ENCODE peak calls at places on chromosome 3, in eight cellular contexts. One of them, this sample, is unnamed.

GRCh38 chr3:132038198-132038825 is 3.5 kb upstream of the CPNE4 start:
- DNase-seq in MCF 10A: peak
- DNase-seq in heart left ventricle: no peak
- DNase-seq in AG09309: no peak
- DNase-seq in nephron progenitor cell: no peak
- DNase-seq in WERI-Rb-1: no peak
- DNase-seq in epithelial cell of esophagus: peak
- DNase-seq in left ventricle myocardium inferior: no peak
- DNase-seq in this sample: no peak

GRCh38 chr3:159458010-159458409 is 530.6 kb upstream of the IL12A start:
- DNase-seq in MCF 10A: peak
- DNase-seq in heart left ventricle: no peak
- DNase-seq in AG09309: peak
- DNase-seq in nephron progenitor cell: no peak
- DNase-seq in WERI-Rb-1: no peak
- DNase-seq in epithelial cell of esophagus: peak
- DNase-seq in left ventricle myocardium inferior: no peak
- DNase-seq in this sample: peak

GRCh38 chr3:20056727-20057611 is 16.7 kb downstream of the KAT2B start:
- DNase-seq in MCF 10A: peak
- DNase-seq in heart left ventricle: no peak
- DNase-seq in AG09309: no peak
- DNase-seq in nephron progenitor cell: no peak
- DNase-seq in WERI-Rb-1: no peak
- DNase-seq in epithelial cell of esophagus: peak
- DNase-seq in left ventricle myocardium inferior: no peak
- DNase-seq in this sample: no peak

GRCh38 chr3:169365993-169366915 is 297.3 kb downstream of the MECOM start:
- DNase-seq in MCF 10A: peak
- DNase-seq in heart left ventricle: no peak
- DNase-seq in AG09309: no peak
- DNase-seq in nephron progenitor cell: no peak
- DNase-seq in WERI-Rb-1: no peak
- DNase-seq in epithelial cell of esophagus: peak
- DNase-seq in left ventricle myocardium inferior: no peak
- DNase-seq in this sample: no peak

GRCh38 chr3:157460253-157460652 is 23.6 kb downstream of the PTX3 start:
- DNase-seq in MCF 10A: no peak
- DNase-seq in heart left ventricle: no peak
- DNase-seq in AG09309: no peak
- DNase-seq in nephron progenitor cell: no peak
- DNase-seq in WERI-Rb-1: no peak
- DNase-seq in epithelial cell of esophagus: no peak
- DNase-seq in left ventricle myocardium inferior: no peak
- DNase-seq in this sample: no peak

GRCh38 chr3:52270252-52270754 is 8.1 kb downstream of the WDR82 start:
- DNase-seq in MCF 10A: no peak
- DNase-seq in heart left ventricle: no peak
- DNase-seq in AG09309: no peak
- DNase-seq in nephron progenitor cell: no peak
- DNase-seq in WERI-Rb-1: no peak
- DNase-seq in epithelial cell of esophagus: no peak
- DNase-seq in left ventricle myocardium inferior: no peak
- DNase-seq in this sample: no peak

GRCh38 chr3:188546835-188547670 is 393.1 kb downstream of the LPP start:
- DNase-seq in MCF 10A: peak
- DNase-seq in heart left ventricle: no peak
- DNase-seq in AG09309: no peak
- DNase-seq in nephron progenitor cell: no peak
- DNase-seq in WERI-Rb-1: no peak
- DNase-seq in epithelial cell of esophagus: peak
- DNase-seq in left ventricle myocardium inferior: no peak
- DNase-seq in this sample: no peak

GRCh38 chr3:197746214-197746613 is 3.5 kb upstream of the FYTTD1 start:
- DNase-seq in MCF 10A: no peak
- DNase-seq in heart left ventricle: no peak
- DNase-seq in AG09309: no peak
- DNase-seq in nephron progenitor cell: no peak
- DNase-seq in WERI-Rb-1: no peak
- DNase-seq in epithelial cell of esophagus: no peak
- DNase-seq in left ventricle myocardium inferior: no peak
- DNase-seq in this sample: no peak

GRCh38 chr3:129599607-129600006 is 6.9 kb downstream of the PLXND1 start:
- DNase-seq in MCF 10A: no peak
- DNase-seq in heart left ventricle: peak
- DNase-seq in AG09309: no peak
- DNase-seq in nephron progenitor cell: no peak
- DNase-seq in WERI-Rb-1: no peak
- DNase-seq in epithelial cell of esophagus: no peak
- DNase-seq in left ventricle myocardium inferior: peak
- DNase-seq in this sample: no peak

GRCh38 chr3:197256836-197257444 is 41.5 kb downstream of the DLG1 start:
- DNase-seq in MCF 10A: peak
- DNase-seq in heart left ventricle: no peak
- DNase-seq in AG09309: peak
- DNase-seq in nephron progenitor cell: peak
- DNase-seq in WERI-Rb-1: no peak
- DNase-seq in epithelial cell of esophagus: peak
- DNase-seq in left ventricle myocardium inferior: no peak
- DNase-seq in this sample: peak

GRCh38 chr3:187360523-187361060 is 7.6 kb upstream of the RTP4 start:
- DNase-seq in MCF 10A: no peak
- DNase-seq in heart left ventricle: no peak
- DNase-seq in AG09309: no peak
- DNase-seq in nephron progenitor cell: no peak
- DNase-seq in WERI-Rb-1: no peak
- DNase-seq in epithelial cell of esophagus: no peak
- DNase-seq in left ventricle myocardium inferior: no peak
- DNase-seq in this sample: no peak

GRCh38 chr3:71784914-71785593 is at the start of gene PROK2:
- DNase-seq in MCF 10A: no peak
- DNase-seq in heart left ventricle: no peak
- DNase-seq in AG09309: no peak
- DNase-seq in nephron progenitor cell: peak
- DNase-seq in WERI-Rb-1: peak
- DNase-seq in epithelial cell of esophagus: no peak
- DNase-seq in left ventricle myocardium inferior: no peak
- DNase-seq in this sample: no peak

GRCh38 chr3:49868951-49869454 is 703 bp downstream of the CAMKV start:
- DNase-seq in MCF 10A: no peak
- DNase-seq in heart left ventricle: no peak
- DNase-seq in AG09309: no peak
- DNase-seq in nephron progenitor cell: peak
- DNase-seq in WERI-Rb-1: peak
- DNase-seq in epithelial cell of esophagus: no peak
- DNase-seq in left ventricle myocardium inferior: no peak
- DNase-seq in this sample: no peak

GRCh38 chr3:178802993-178803693 is 266.9 kb downstream of the KCNMB2 start:
- DNase-seq in MCF 10A: peak
- DNase-seq in heart left ventricle: no peak
- DNase-seq in AG09309: no peak
- DNase-seq in nephron progenitor cell: no peak
- DNase-seq in WERI-Rb-1: no peak
- DNase-seq in epithelial cell of esophagus: no peak
- DNase-seq in left ventricle myocardium inferior: no peak
- DNase-seq in this sample: no peak

GRCh38 chr3:136078421-136079364 is 113.2 kb downstream of the PPP2R3A start:
- DNase-seq in MCF 10A: peak
- DNase-seq in heart left ventricle: no peak
- DNase-seq in AG09309: no peak
- DNase-seq in nephron progenitor cell: no peak
- DNase-seq in WERI-Rb-1: no peak
- DNase-seq in epithelial cell of esophagus: peak
- DNase-seq in left ventricle myocardium inferior: no peak
- DNase-seq in this sample: no peak

GRCh38 chr3:21506061-21506460 is 244.9 kb downstream of the ZNF385D start:
- DNase-seq in MCF 10A: no peak
- DNase-seq in heart left ventricle: no peak
- DNase-seq in AG09309: no peak
- DNase-seq in nephron progenitor cell: no peak
- DNase-seq in WERI-Rb-1: no peak
- DNase-seq in epithelial cell of esophagus: no peak
- DNase-seq in left ventricle myocardium inferior: no peak
- DNase-seq in this sample: no peak

GRCh38 chr3:183295211-183295610 is 42.2 kb downstream of the B3GNT5 start:
- DNase-seq in MCF 10A: peak
- DNase-seq in heart left ventricle: peak
- DNase-seq in AG09309: peak
- DNase-seq in nephron progenitor cell: no peak
- DNase-seq in WERI-Rb-1: no peak
- DNase-seq in epithelial cell of esophagus: peak
- DNase-seq in left ventricle myocardium inferior: no peak
- DNase-seq in this sample: peak

GRCh38 chr3:60414047-60414446 is 837.2 kb downstream of the FHIT start:
- DNase-seq in MCF 10A: no peak
- DNase-seq in heart left ventricle: no peak
- DNase-seq in AG09309: no peak
- DNase-seq in nephron progenitor cell: no peak
- DNase-seq in WERI-Rb-1: no peak
- DNase-seq in epithelial cell of esophagus: peak
- DNase-seq in left ventricle myocardium inferior: no peak
- DNase-seq in this sample: no peak

GRCh38 chr3:186107148-186108105 is 1.5 kb downstream of the ETV5 start:
- DNase-seq in MCF 10A: peak
- DNase-seq in heart left ventricle: peak
- DNase-seq in AG09309: no peak
- DNase-seq in nephron progenitor cell: peak
- DNase-seq in WERI-Rb-1: peak
- DNase-seq in epithelial cell of esophagus: peak
- DNase-seq in left ventricle myocardium inferior: peak
- DNase-seq in this sample: no peak

GRCh38 chr3:194138098-194138474 is 2.1 kb downstream of the HES1 start:
- DNase-seq in MCF 10A: peak
- DNase-seq in heart left ventricle: no peak
- DNase-seq in AG09309: no peak
- DNase-seq in nephron progenitor cell: no peak
- DNase-seq in WERI-Rb-1: no peak
- DNase-seq in epithelial cell of esophagus: peak
- DNase-seq in left ventricle myocardium inferior: no peak
- DNase-seq in this sample: no peak
- TF ChIP-seq CTCF in MCF 10A: no peak
- TF ChIP-seq CTCF in heart left ventricle: no peak
- TF ChIP-seq CTCF in AG09309: no peak
- TF ChIP-seq CTCF in nephron progenitor cell: no peak
- TF ChIP-seq CTCF in WERI-Rb-1: no peak
- TF ChIP-seq CTCF in epithelial cell of esophagus: no peak
- TF ChIP-seq CTCF in left ventricle myocardium inferior: no peak
- TF ChIP-seq CTCF in this sample: no peak

DNA sequence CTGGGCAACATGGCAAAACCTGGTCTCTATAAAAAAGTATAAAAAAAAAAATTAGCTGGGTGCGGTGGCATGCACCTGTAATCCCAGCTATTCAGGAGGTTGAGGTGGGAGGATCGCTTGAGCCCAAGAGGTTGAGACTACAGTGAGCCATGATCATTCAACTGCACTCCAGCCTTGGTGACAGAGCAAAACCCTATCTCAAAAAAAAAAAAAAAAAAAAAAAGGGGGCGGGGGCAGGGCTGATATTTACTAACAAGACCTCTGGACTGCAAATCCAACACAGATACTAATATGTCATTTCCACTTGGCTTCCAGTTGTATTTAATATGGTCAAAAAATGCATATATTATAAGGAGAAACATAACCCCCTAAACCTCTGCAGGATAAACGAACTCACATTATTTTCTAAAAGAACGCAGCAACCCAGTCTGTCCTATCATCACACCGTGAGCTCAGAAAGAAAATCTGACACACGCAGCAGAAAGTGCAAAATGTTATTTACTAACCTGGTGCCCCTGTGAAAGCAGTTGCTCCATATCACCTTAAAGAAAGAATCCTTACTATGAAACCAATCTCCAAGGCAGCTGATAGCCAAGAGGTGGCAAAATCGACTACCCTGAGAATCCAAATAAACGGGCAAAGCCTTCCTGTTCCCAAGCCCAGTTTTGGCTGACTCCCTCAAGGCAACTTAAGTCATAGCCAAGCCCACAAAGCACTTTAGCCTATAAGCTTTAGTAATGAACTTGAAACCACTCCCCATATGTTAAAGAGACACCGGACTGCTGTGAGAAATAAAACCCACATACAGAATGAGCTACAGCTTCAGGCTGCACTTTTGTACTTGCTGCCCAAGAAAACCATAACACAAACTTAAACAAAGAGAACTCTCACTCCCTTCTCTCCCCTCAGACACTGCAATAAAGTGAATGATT is 39.3 kb downstream of the PLD1 start:
- DNase-seq in MCF 10A: peak
- DNase-seq in heart left ventricle: peak
- DNase-seq in AG09309: peak
- DNase-seq in nephron progenitor cell: peak
- DNase-seq in WERI-Rb-1: peak
- DNase-seq in epithelial cell of esophagus: peak
- DNase-seq in left ventricle myocardium inferior: no peak
- DNase-seq in this sample: peak
- TF ChIP-seq CTCF in MCF 10A: no peak
- TF ChIP-seq CTCF in heart left ventricle: no peak
- TF ChIP-seq CTCF in AG09309: no peak
- TF ChIP-seq CTCF in nephron progenitor cell: no peak
- TF ChIP-seq CTCF in WERI-Rb-1: no peak
- TF ChIP-seq CTCF in epithelial cell of esophagus: no peak
- TF ChIP-seq CTCF in left ventricle myocardium inferior: no peak
- TF ChIP-seq CTCF in this sample: no peak

DNA sequence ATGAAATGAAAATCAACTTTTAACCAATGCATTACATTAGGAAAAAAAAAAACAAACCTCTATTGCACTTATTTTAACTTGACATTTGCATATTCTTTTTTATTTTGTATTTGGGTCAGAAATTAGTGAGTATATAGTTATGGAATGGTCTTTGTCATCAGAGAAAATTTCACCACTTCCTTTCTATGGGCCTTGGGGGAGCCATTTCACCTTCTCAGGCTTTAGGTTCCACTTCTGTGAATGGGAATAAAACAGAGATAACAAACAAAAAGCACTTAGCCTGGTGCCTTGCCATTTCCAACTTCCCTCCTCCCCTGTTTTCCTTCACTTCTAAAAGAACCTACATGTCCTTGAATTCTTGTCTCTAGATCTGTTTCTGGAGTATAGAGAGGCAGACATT is 168.0 kb upstream of the STT3B start:
- DNase-seq in MCF 10A: no peak
- DNase-seq in heart left ventricle: no peak
- DNase-seq in AG09309: peak
- DNase-seq in nephron progenitor cell: no peak
- DNase-seq in WERI-Rb-1: no peak
- DNase-seq in epithelial cell of esophagus: peak
- DNase-seq in left ventricle myocardium inferior: no peak
- DNase-seq in this sample: no peak
- TF ChIP-seq CTCF in MCF 10A: no peak
- TF ChIP-seq CTCF in heart left ventricle: no peak
- TF ChIP-seq CTCF in AG09309: peak
- TF ChIP-seq CTCF in nephron progenitor cell: no peak
- TF ChIP-seq CTCF in WERI-Rb-1: no peak
- TF ChIP-seq CTCF in epithelial cell of esophagus: no peak
- TF ChIP-seq CTCF in left ventricle myocardium inferior: no peak
- TF ChIP-seq CTCF in this sample: no peak

DNA sequence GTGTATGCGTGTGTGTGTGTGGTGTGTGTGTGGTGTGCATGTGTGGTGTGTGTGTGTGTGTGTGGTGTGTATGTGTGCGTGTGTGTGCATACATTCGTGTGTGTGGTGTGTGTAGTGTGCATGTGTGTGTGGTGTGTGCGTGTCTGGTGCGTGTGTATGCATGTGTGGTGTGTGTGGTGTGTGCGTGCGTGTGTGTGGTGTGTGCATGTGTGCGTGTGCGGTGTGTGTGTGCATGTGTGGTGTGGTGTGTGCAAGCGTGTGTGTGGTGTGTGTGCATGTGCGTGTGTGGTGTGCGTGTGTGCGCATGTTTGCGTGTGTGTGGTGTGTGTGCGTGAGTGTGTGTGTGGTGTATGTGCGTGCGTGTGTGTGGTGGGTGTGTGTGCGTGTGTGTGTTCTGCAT is 210.4 kb downstream of the LRTM1 start:
- DNase-seq in MCF 10A: no peak
- DNase-seq in heart left ventricle: no peak
- DNase-seq in AG09309: no peak
- DNase-seq in nephron progenitor cell: no peak
- DNase-seq in WERI-Rb-1: no peak
- DNase-seq in epithelial cell of esophagus: no peak
- DNase-seq in left ventricle myocardium inferior: no peak
- DNase-seq in this sample: no peak
- TF ChIP-seq CTCF in MCF 10A: no peak
- TF ChIP-seq CTCF in heart left ventricle: no peak
- TF ChIP-seq CTCF in AG09309: no peak
- TF ChIP-seq CTCF in nephron progenitor cell: no peak
- TF ChIP-seq CTCF in WERI-Rb-1: no peak
- TF ChIP-seq CTCF in epithelial cell of esophagus: no peak
- TF ChIP-seq CTCF in left ventricle myocardium inferior: no peak
- TF ChIP-seq CTCF in this sample: no peak

This sample was measured in AG09319.